ENCODE peak calls at places on chromosomes 16 and 17, in nine cellular contexts. Y is caudate nucleus, I is NT2/D1, R is HT1080, W is DMS153, U is MM.1S, T is T-helper 1 cell, K is OCI-LY7, B is H54. P is an unnamed sample.

GRCh38 chr17:57033296-57033695 is 51.8 kb upstream of the AKAP1 start:
- DNase-seq in Y (no peak), I (no peak), R (no peak), W (peak; percentile 74), U (no peak), T (no peak), K (no peak), B (no peak), P (no peak)

GRCh38 chr17:77354721-77355455 is 214.1 kb downstream of the SEC14L1 start:
- DNase-seq in Y (no peak), I (no peak), R (peak; percentile 95), W (no peak), U (no peak), T (no peak), K (no peak), B (peak; percentile 88), P (no peak)

GRCh38 chr17:3759597-3760216 is 36.0 kb downstream of the HASPIN start:
- DNase-seq in Y (no peak), I (no peak), R (no peak), W (no peak), U (no peak), T (no peak), K (no peak), B (no peak), P (no peak)

GRCh38 chr17:73952498-73953205 is 250.8 kb upstream of the RPL38 start:
- DNase-seq in Y (peak; percentile 23), I (no peak), R (no peak), W (peak; percentile 46), U (no peak), T (peak; percentile 20), K (no peak), B (no peak), P (no peak)

GRCh38 chr16:78353610-78354009 is 254.2 kb downstream of the WWOX start:
- DNase-seq in Y (no peak), I (no peak), R (no peak), W (no peak), U (no peak), T (no peak), K (no peak), B (no peak), P (no peak)

GRCh38 chr16:53884748-53885147 is 180.8 kb downstream of the FTO start:
- DNase-seq in Y (no peak), I (no peak), R (no peak), W (no peak), U (no peak), T (no peak), K (no peak), B (no peak), P (no peak)

GRCh38 chr16:79715088-79715487 is 114.6 kb upstream of the MAF start:
- DNase-seq in Y (no peak), I (no peak), R (no peak), W (no peak), U (no peak), T (no peak), K (no peak), B (no peak), P (no peak)

GRCh38 chr17:4433515-4434031 is at the start of gene SPNS3:
- DNase-seq in Y (no peak), I (no peak), R (peak; percentile 55), W (no peak), U (peak; percentile 7), T (no peak), K (peak; percentile 93), B (no peak), P (no peak)

GRCh38 chr17:29178750-29179231 is 1.4 kb downstream of the MYO18A start:
- DNase-seq in Y (no peak), I (no peak), R (no peak), W (peak; percentile 20), U (no peak), T (no peak), K (no peak), B (no peak), P (no peak)

GRCh38 chr16:27367463-27368357 is 34.3 kb upstream of the IL21R start:
- DNase-seq in Y (peak; percentile 30), I (peak; percentile 55), R (peak; percentile 63), W (peak; percentile 19), U (peak; percentile 45), T (peak; percentile 85), K (peak; percentile 85), B (peak; percentile 83), P (no peak)

GRCh38 chr17:9905902-9906301 is 831 bp upstream of the RCVRN start:
- DNase-seq in Y (no peak), I (peak; percentile 42), R (peak; percentile 34), W (no peak), U (no peak), T (no peak), K (peak; percentile 10), B (peak; percentile 32), P (no peak)

GRCh38 chr16:73304008-73304814 is 256.3 kb upstream of the ZFHX3 start:
- DNase-seq in Y (no peak), I (no peak), R (no peak), W (no peak), U (no peak), T (no peak), K (no peak), B (no peak), P (no peak)

GRCh38 chr17:51128089-51128488 is 7.4 kb upstream of the SPAG9 start:
- DNase-seq in Y (no peak), I (no peak), R (no peak), W (no peak), U (no peak), T (no peak), K (no peak), B (no peak), P (no peak)

GRCh38 chr16:4414187-4414909 is 2.0 kb downstream of the CORO7 start:
- DNase-seq in Y (no peak), I (no peak), R (no peak), W (peak; percentile 69), U (peak; percentile 94), T (peak; percentile 80), K (peak; percentile 59), B (no peak), P (no peak)

GRCh38 chr17:30922235-30922993 is 669 bp downstream of the ADAP2 start:
- DNase-seq in Y (no peak), I (no peak), R (no peak), W (no peak), U (no peak), T (no peak), K (no peak), B (no peak), P (no peak)

GRCh38 chr16:49048557-49048956 is 233.1 kb downstream of the CBLN1 start:
- DNase-seq in Y (peak; percentile 26), I (no peak), R (peak; percentile 90), W (no peak), U (no peak), T (no peak), K (no peak), B (peak; percentile 45), P (no peak)

GRCh38 chr16:19143241-19143640 is 24.8 kb upstream of the SYT17 start:
- DNase-seq in Y (no peak), I (no peak), R (no peak), W (peak; percentile 14), U (no peak), T (no peak), K (no peak), B (no peak), P (no peak)

GRCh38 chr17:74746922-74747321 is 1.5 kb upstream of the NHERF1 start:
- DNase-seq in Y (no peak), I (no peak), R (no peak), W (no peak), U (no peak), T (no peak), K (no peak), B (no peak), P (no peak)

P was measured in NCI-H2107.